ENCODE peak calls at places on chromosomes 1 and 21, in four cellular contexts. One of them, this sample, is unnamed.

GRCh38 chr1:3019007-3019515 is 2.2 kb upstream of the ACTRT2 start:
- DNase-seq in iPS-NIHi11: no peak
- DNase-seq in posterior cingulate gyrus: no peak
- DNase-seq in CD8-positive, alpha-beta T cell: no peak
- DNase-seq in this sample: no peak

GRCh38 chr1:183792300-183792699 is 12.6 kb upstream of the RGL1 start:
- DNase-seq in iPS-NIHi11: no peak
- DNase-seq in posterior cingulate gyrus: no peak
- DNase-seq in CD8-positive, alpha-beta T cell: no peak
- DNase-seq in this sample: no peak

GRCh38 chr1:227793948-227794812 is 21.3 kb upstream of the PRSS38 start:
- DNase-seq in iPS-NIHi11: peak
- DNase-seq in posterior cingulate gyrus: no peak
- DNase-seq in CD8-positive, alpha-beta T cell: no peak
- DNase-seq in this sample: peak

GRCh38 chr21:44500111-44500510 is 39.9 kb downstream of the KRTAP10-1 start:
- DNase-seq in iPS-NIHi11: no peak
- DNase-seq in posterior cingulate gyrus: no peak
- DNase-seq in CD8-positive, alpha-beta T cell: no peak
- DNase-seq in this sample: no peak

GRCh38 chr1:246827396-246827795 is 103.2 kb downstream of the SCCPDH start:
- DNase-seq in iPS-NIHi11: no peak
- DNase-seq in posterior cingulate gyrus: no peak
- DNase-seq in CD8-positive, alpha-beta T cell: no peak
- DNase-seq in this sample: no peak

GRCh38 chr21:44524412-44525371 is 15.3 kb downstream of the KRTAP10-1 start:
- DNase-seq in iPS-NIHi11: no peak
- DNase-seq in posterior cingulate gyrus: no peak
- DNase-seq in CD8-positive, alpha-beta T cell: no peak
- DNase-seq in this sample: no peak

GRCh38 chr1:186532481-186532880 is 71.6 kb upstream of the PDC start:
- DNase-seq in iPS-NIHi11: no peak
- DNase-seq in posterior cingulate gyrus: no peak
- DNase-seq in CD8-positive, alpha-beta T cell: no peak
- DNase-seq in this sample: no peak

GRCh38 chr1:44068442-44068861 is 37.2 kb upstream of the SLC6A9 start:
- DNase-seq in iPS-NIHi11: no peak
- DNase-seq in posterior cingulate gyrus: no peak
- DNase-seq in CD8-positive, alpha-beta T cell: no peak
- DNase-seq in this sample: peak

GRCh38 chr1:206905295-206906164 is 8.3 kb downstream of the IL24 start:
- DNase-seq in iPS-NIHi11: no peak
- DNase-seq in posterior cingulate gyrus: no peak
- DNase-seq in CD8-positive, alpha-beta T cell: no peak
- DNase-seq in this sample: no peak

GRCh38 chr1:186188004-186188539 is 187.0 kb downstream of the TPR start:
- DNase-seq in iPS-NIHi11: no peak
- DNase-seq in posterior cingulate gyrus: no peak
- DNase-seq in CD8-positive, alpha-beta T cell: no peak
- DNase-seq in this sample: no peak

GRCh38 chr21:9837946-9838801 is 683.2 kb upstream of the TPTE start:
- DNase-seq in iPS-NIHi11: no peak
- DNase-seq in posterior cingulate gyrus: no peak
- DNase-seq in CD8-positive, alpha-beta T cell: no peak
- DNase-seq in this sample: peak

GRCh38 chr1:202615501-202616354 is 94.5 kb downstream of the SYT2 start:
- DNase-seq in iPS-NIHi11: no peak
- DNase-seq in posterior cingulate gyrus: peak
- DNase-seq in CD8-positive, alpha-beta T cell: no peak
- DNase-seq in this sample: no peak

GRCh38 chr1:114350731-114351445 is 160.1 kb downstream of the TRIM33 start:
- DNase-seq in iPS-NIHi11: no peak
- DNase-seq in posterior cingulate gyrus: no peak
- DNase-seq in CD8-positive, alpha-beta T cell: no peak
- DNase-seq in this sample: no peak

GRCh38 chr1:64051801-64052200 is 151.6 kb upstream of the UBE2U start:
- DNase-seq in iPS-NIHi11: no peak
- DNase-seq in posterior cingulate gyrus: no peak
- DNase-seq in CD8-positive, alpha-beta T cell: no peak
- DNase-seq in this sample: no peak

GRCh38 chr21:33686386-33686785 is 44.1 kb downstream of the ITSN1 start:
- DNase-seq in iPS-NIHi11: no peak
- DNase-seq in posterior cingulate gyrus: no peak
- DNase-seq in CD8-positive, alpha-beta T cell: no peak
- DNase-seq in this sample: no peak

GRCh38 chr1:174815036-174815435 is 184.7 kb upstream of the CACYBP start:
- DNase-seq in iPS-NIHi11: no peak
- DNase-seq in posterior cingulate gyrus: no peak
- DNase-seq in CD8-positive, alpha-beta T cell: no peak
- DNase-seq in this sample: no peak

GRCh38 chr1:18580087-18580486 is 50.6 kb upstream of the PAX7 start:
- DNase-seq in iPS-NIHi11: no peak
- DNase-seq in posterior cingulate gyrus: no peak
- DNase-seq in CD8-positive, alpha-beta T cell: no peak
- DNase-seq in this sample: no peak

GRCh38 chr21:16891821-16892220 is 621.0 kb upstream of the CXADR start:
- DNase-seq in iPS-NIHi11: peak
- DNase-seq in posterior cingulate gyrus: no peak
- DNase-seq in CD8-positive, alpha-beta T cell: no peak
- DNase-seq in this sample: peak

GRCh38 chr1:180098242-180098995 is 56.2 kb upstream of the QSOX1 start:
- DNase-seq in iPS-NIHi11: no peak
- DNase-seq in posterior cingulate gyrus: no peak
- DNase-seq in CD8-positive, alpha-beta T cell: no peak
- DNase-seq in this sample: no peak

GRCh38 chr21:33078907-33079582 is 9.1 kb downstream of the OLIG1 start:
- DNase-seq in iPS-NIHi11: no peak
- DNase-seq in posterior cingulate gyrus: peak
- DNase-seq in CD8-positive, alpha-beta T cell: no peak
- DNase-seq in this sample: no peak

GRCh38 chr1:109719337-109719837 is 7.3 kb downstream of the GSTM5 start:
- DNase-seq in iPS-NIHi11: no peak
- DNase-seq in posterior cingulate gyrus: no peak
- DNase-seq in CD8-positive, alpha-beta T cell: no peak
- DNase-seq in this sample: no peak

GRCh38 chr1:26608895-26609294 is 79.3 kb downstream of the RPS6KA1 start:
- DNase-seq in iPS-NIHi11: no peak
- DNase-seq in posterior cingulate gyrus: no peak
- DNase-seq in CD8-positive, alpha-beta T cell: no peak
- DNase-seq in this sample: no peak

GRCh38 chr1:22689505-22689904 is 21.1 kb upstream of the EPHB2 start:
- DNase-seq in iPS-NIHi11: peak
- DNase-seq in posterior cingulate gyrus: no peak
- DNase-seq in CD8-positive, alpha-beta T cell: no peak
- DNase-seq in this sample: no peak

GRCh38 chr1:229158317-229159294 is 112.3 kb upstream of the RAB4A start:
- DNase-seq in iPS-NIHi11: no peak
- DNase-seq in posterior cingulate gyrus: no peak
- DNase-seq in CD8-positive, alpha-beta T cell: no peak
- DNase-seq in this sample: peak

GRCh38 chr21:16419188-16419874 is 689.5 kb downstream of the USP25 start:
- DNase-seq in iPS-NIHi11: peak
- DNase-seq in posterior cingulate gyrus: peak
- DNase-seq in CD8-positive, alpha-beta T cell: no peak
- DNase-seq in this sample: peak

GRCh38 chr1:42680921-42681683 is 1.1 kb upstream of the YBX1 start:
- DNase-seq in iPS-NIHi11: no peak
- DNase-seq in posterior cingulate gyrus: no peak
- DNase-seq in CD8-positive, alpha-beta T cell: no peak
- DNase-seq in this sample: peak

GRCh38 chr1:204623365-204623893 is 62.1 kb downstream of the LRRN2 start:
- DNase-seq in iPS-NIHi11: no peak
- DNase-seq in posterior cingulate gyrus: no peak
- DNase-seq in CD8-positive, alpha-beta T cell: no peak
- DNase-seq in this sample: no peak

GRCh38 chr1:170881268-170882265 is 53.8 kb upstream of the MROH9 start:
- DNase-seq in iPS-NIHi11: no peak
- DNase-seq in posterior cingulate gyrus: no peak
- DNase-seq in CD8-positive, alpha-beta T cell: no peak
- DNase-seq in this sample: peak

This sample was measured in testis.